ENCODE peak calls at places on chromosome 17, in six cellular contexts. One of them, this sample, is unnamed. For H3K4me1, the result is how much of the 10 kb centered on the place peaks cover.

GRCh38 chr17:80033840-80034239 is 1.8 kb downstream of the TBC1D16 start:
- DNase-seq in right lobe of liver: no peak
- DNase-seq in transverse colon: no peak
- DNase-seq in tibial nerve: no peak
- DNase-seq in Peyer's patch: no peak
- DNase-seq in H1: no peak
- DNase-seq in this sample: no peak

GRCh38 chr17:8838551-8839095 is 28.9 kb downstream of the PIK3R6 start:
- DNase-seq in right lobe of liver: no peak
- DNase-seq in transverse colon: no peak
- DNase-seq in tibial nerve: no peak
- DNase-seq in Peyer's patch: no peak
- DNase-seq in H1: no peak
- DNase-seq in this sample: no peak

GRCh38 chr17:223723-224471 is 42.4 kb upstream of the DOC2B start:
- DNase-seq in right lobe of liver: peak
- DNase-seq in transverse colon: peak
- DNase-seq in tibial nerve: no peak
- DNase-seq in Peyer's patch: no peak
- DNase-seq in H1: no peak
- DNase-seq in this sample: no peak

GRCh38 chr17:73465130-73465529 is 153.3 kb upstream of the CDC42EP4 start:
- DNase-seq in right lobe of liver: no peak
- DNase-seq in transverse colon: no peak
- DNase-seq in tibial nerve: no peak
- DNase-seq in Peyer's patch: no peak
- DNase-seq in H1: no peak
- DNase-seq in this sample: no peak

GRCh38 chr17:82195675-82196258 is 16.9 kb downstream of the CCDC57 start:
- DNase-seq in right lobe of liver: no peak
- DNase-seq in transverse colon: no peak
- DNase-seq in tibial nerve: no peak
- DNase-seq in Peyer's patch: no peak
- DNase-seq in H1: no peak
- DNase-seq in this sample: no peak

GRCh38 chr17:59485018-59485417 is 80.4 kb upstream of the DHX40 start:
- DNase-seq in right lobe of liver: no peak
- DNase-seq in transverse colon: no peak
- DNase-seq in tibial nerve: no peak
- DNase-seq in Peyer's patch: no peak
- DNase-seq in H1: no peak
- DNase-seq in this sample: no peak

GRCh38 chr17:8791910-8792270 is 7.3 kb downstream of the MFSD6L start:
- DNase-seq in right lobe of liver: no peak
- DNase-seq in transverse colon: no peak
- DNase-seq in tibial nerve: no peak
- DNase-seq in Peyer's patch: no peak
- DNase-seq in H1: no peak
- DNase-seq in this sample: no peak

GRCh38 chr17:70552982-70553334 is 383.6 kb downstream of the KCNJ2 start:
- DNase-seq in right lobe of liver: no peak
- DNase-seq in transverse colon: no peak
- DNase-seq in tibial nerve: no peak
- DNase-seq in Peyer's patch: no peak
- DNase-seq in H1: no peak
- DNase-seq in this sample: no peak

GRCh38 chr17:10051112-10051511 is 146.0 kb upstream of the RCVRN start:
- DNase-seq in right lobe of liver: no peak
- DNase-seq in transverse colon: no peak
- DNase-seq in tibial nerve: no peak
- DNase-seq in Peyer's patch: no peak
- DNase-seq in H1: no peak
- DNase-seq in this sample: no peak

GRCh38 chr17:5418858-5419355 is 555 bp downstream of the NUP88 start:
- DNase-seq in right lobe of liver: peak
- DNase-seq in transverse colon: peak
- DNase-seq in tibial nerve: no peak
- DNase-seq in Peyer's patch: no peak
- DNase-seq in H1: no peak
- DNase-seq in this sample: peak

GRCh38 chr17:80175411-80175810 is 5.6 kb downstream of the CARD14 start:
- DNase-seq in right lobe of liver: no peak
- DNase-seq in transverse colon: no peak
- DNase-seq in tibial nerve: no peak
- DNase-seq in Peyer's patch: no peak
- DNase-seq in H1: no peak
- DNase-seq in this sample: no peak

GRCh38 chr17:39598635-39599005 is 9.1 kb downstream of the NEUROD2 start:
- DNase-seq in right lobe of liver: no peak
- DNase-seq in transverse colon: no peak
- DNase-seq in tibial nerve: no peak
- DNase-seq in Peyer's patch: no peak
- DNase-seq in H1: no peak
- DNase-seq in this sample: no peak

GRCh38 chr17:3514873-3515272 is 39.1 kb downstream of the ASPA start:
- DNase-seq in right lobe of liver: no peak
- DNase-seq in transverse colon: no peak
- DNase-seq in tibial nerve: no peak
- DNase-seq in Peyer's patch: no peak
- DNase-seq in H1: no peak
- DNase-seq in this sample: no peak

GRCh38 chr17:65466547-65466946 is 94.9 kb downstream of the AXIN2 start:
- DNase-seq in right lobe of liver: no peak
- DNase-seq in transverse colon: no peak
- DNase-seq in tibial nerve: no peak
- DNase-seq in Peyer's patch: no peak
- DNase-seq in H1: no peak
- DNase-seq in this sample: no peak

GRCh38 chr17:73138541-73139138 is 26.2 kb upstream of the SSTR2 start:
- DNase-seq in right lobe of liver: no peak
- DNase-seq in transverse colon: no peak
- DNase-seq in tibial nerve: no peak
- DNase-seq in Peyer's patch: no peak
- DNase-seq in H1: no peak
- DNase-seq in this sample: no peak

GRCh38 chr17:45949755-45950320 is 49.2 kb upstream of the STH start:
- DNase-seq in right lobe of liver: no peak
- DNase-seq in transverse colon: no peak
- DNase-seq in tibial nerve: no peak
- DNase-seq in Peyer's patch: no peak
- DNase-seq in H1: no peak
- DNase-seq in this sample: no peak

GRCh38 chr17:61411944-61412859 is 12.6 kb downstream of the TBX2 start:
- DNase-seq in right lobe of liver: peak
- DNase-seq in transverse colon: peak
- DNase-seq in tibial nerve: peak
- DNase-seq in Peyer's patch: peak
- DNase-seq in H1: no peak
- DNase-seq in this sample: peak

GRCh38 chr17:62625870-62626200 is 1.6 kb upstream of the MRC2 start:
- DNase-seq in right lobe of liver: no peak
- DNase-seq in transverse colon: no peak
- DNase-seq in tibial nerve: no peak
- DNase-seq in Peyer's patch: no peak
- DNase-seq in H1: no peak
- DNase-seq in this sample: no peak

GRCh38 chr17:14270508-14270907 is 30.4 kb upstream of the HS3ST3B1 start:
- DNase-seq in right lobe of liver: no peak
- DNase-seq in transverse colon: no peak
- DNase-seq in tibial nerve: no peak
- DNase-seq in Peyer's patch: no peak
- DNase-seq in H1: no peak
- DNase-seq in this sample: no peak

GRCh38 chr17:3962217-3963069 is 1.8 kb downstream of the ATP2A3 start:
- DNase-seq in right lobe of liver: no peak
- DNase-seq in transverse colon: no peak
- DNase-seq in tibial nerve: no peak
- DNase-seq in Peyer's patch: no peak
- DNase-seq in H1: no peak
- DNase-seq in this sample: no peak

GRCh38 chr17:39939588-39940419 is 12.3 kb downstream of the LRRC3C start:
- DNase-seq in right lobe of liver: no peak
- DNase-seq in transverse colon: no peak
- DNase-seq in tibial nerve: no peak
- DNase-seq in Peyer's patch: no peak
- DNase-seq in H1: no peak
- DNase-seq in this sample: no peak

DNA sequence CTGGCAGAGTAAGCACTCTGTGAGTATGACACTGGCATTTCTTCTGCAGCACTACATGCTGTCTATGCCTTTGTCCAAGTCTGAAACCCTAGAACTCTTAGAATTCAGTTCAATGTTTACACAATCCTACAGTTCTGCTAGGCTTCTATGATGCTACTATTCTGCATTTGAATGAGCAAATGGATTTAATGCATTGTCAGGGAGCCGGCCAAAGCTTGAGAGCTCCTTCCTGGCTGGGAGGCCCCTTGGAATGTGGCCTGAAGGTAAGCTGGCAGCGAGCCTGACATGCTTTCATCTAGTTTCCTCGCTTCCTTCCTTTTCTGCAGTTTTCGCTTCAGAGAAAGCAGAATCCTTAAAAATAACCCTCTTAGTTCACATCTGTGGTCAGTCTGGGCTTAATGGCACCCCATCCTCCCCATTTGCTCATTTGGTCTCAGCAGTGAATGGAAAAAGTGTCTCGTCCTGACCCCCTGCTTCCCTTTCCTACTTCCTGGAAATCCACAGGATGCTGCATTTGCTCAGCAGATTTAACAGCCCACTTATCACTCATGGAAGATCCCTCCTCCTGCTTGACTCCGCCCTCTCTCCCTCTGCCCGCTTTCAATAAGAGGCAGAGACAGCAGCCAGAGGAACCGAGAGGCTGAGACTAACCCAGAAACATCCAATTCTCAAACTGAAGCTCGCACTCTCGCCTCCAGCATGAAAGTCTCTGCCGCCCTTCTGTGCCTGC is at the start of gene CCL2:
- DNase-seq in right lobe of liver: no peak
- DNase-seq in transverse colon: peak
- DNase-seq in tibial nerve: peak
- DNase-seq in Peyer's patch: no peak
- DNase-seq in H1: peak
- DNase-seq in this sample: peak
- TF ChIP-seq POLR2A in right lobe of liver: no peak
- TF ChIP-seq POLR2A in transverse colon: peak
- TF ChIP-seq POLR2A in tibial nerve: peak
- TF ChIP-seq POLR2A in Peyer's patch: no peak
- TF ChIP-seq POLR2A in H1: no peak
- TF ChIP-seq POLR2A in this sample: no peak

DNA sequence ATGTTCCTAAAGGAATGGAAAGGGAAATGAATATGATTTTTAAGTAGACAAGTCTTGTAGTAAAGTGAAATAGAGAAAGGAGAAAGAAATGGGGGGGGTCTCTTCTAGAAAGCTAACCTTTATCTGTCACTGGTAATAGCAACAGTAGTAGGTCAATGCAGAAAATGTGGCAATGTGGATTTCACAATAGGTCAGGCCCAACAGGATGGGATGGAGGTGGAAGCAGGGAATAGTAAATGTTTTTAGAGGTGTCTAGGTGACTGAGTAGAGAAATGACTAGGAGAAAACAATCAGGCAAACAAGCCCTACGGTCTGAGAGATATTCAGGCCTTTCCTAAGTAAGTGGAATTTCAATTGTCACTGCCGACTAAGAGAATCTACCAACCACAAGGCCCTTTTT is 6.0 kb upstream of the RSKR start:
- DNase-seq in right lobe of liver: no peak
- DNase-seq in transverse colon: no peak
- DNase-seq in tibial nerve: no peak
- DNase-seq in Peyer's patch: no peak
- DNase-seq in H1: no peak
- DNase-seq in this sample: no peak
- H3K27ac ChIP-seq in right lobe of liver: no peak
- H3K27ac ChIP-seq in transverse colon: no peak
- H3K27ac ChIP-seq in tibial nerve: no peak
- H3K27ac ChIP-seq in Peyer's patch: no peak
- H3K27ac ChIP-seq in H1: no peak
- H3K27ac ChIP-seq in this sample: no peak

GRCh38 chr17:78548725-78549124 is 28.5 kb downstream of the DNAH17 start:
- DNase-seq in right lobe of liver: no peak
- DNase-seq in transverse colon: no peak
- DNase-seq in tibial nerve: no peak
- DNase-seq in Peyer's patch: no peak
- DNase-seq in H1: no peak
- DNase-seq in this sample: no peak

GRCh38 chr17:78547035-78547434 is 30.2 kb downstream of the DNAH17 start:
- DNase-seq in right lobe of liver: no peak
- DNase-seq in transverse colon: no peak
- DNase-seq in tibial nerve: no peak
- DNase-seq in Peyer's patch: no peak
- DNase-seq in H1: no peak
- DNase-seq in this sample: no peak

GRCh38 chr17:78544876-78545755 is 32.1 kb downstream of the DNAH17 start:
- DNase-seq in right lobe of liver: no peak
- DNase-seq in transverse colon: no peak
- DNase-seq in tibial nerve: no peak
- DNase-seq in Peyer's patch: no peak
- DNase-seq in H1: no peak
- DNase-seq in this sample: no peak

GRCh38 chr17:78546476-78546875 is 30.7 kb downstream of the DNAH17 start:
- DNase-seq in right lobe of liver: no peak
- DNase-seq in transverse colon: no peak
- DNase-seq in tibial nerve: no peak
- DNase-seq in Peyer's patch: no peak
- DNase-seq in H1: no peak
- DNase-seq in this sample: no peak

GRCh38 chr17:78550464-78550863 is 26.7 kb downstream of the DNAH17 start:
- DNase-seq in right lobe of liver: no peak
- DNase-seq in transverse colon: no peak
- DNase-seq in tibial nerve: no peak
- DNase-seq in Peyer's patch: no peak
- DNase-seq in H1: no peak
- DNase-seq in this sample: no peak
- H3K4me1 ChIP-seq in right lobe of liver: under half
- H3K4me1 ChIP-seq in transverse colon: under half
- H3K4me1 ChIP-seq in tibial nerve: under half
- H3K4me1 ChIP-seq in Peyer's patch: under half
- H3K4me1 ChIP-seq in H1: under half
- H3K4me1 ChIP-seq in this sample: under half

DNA sequence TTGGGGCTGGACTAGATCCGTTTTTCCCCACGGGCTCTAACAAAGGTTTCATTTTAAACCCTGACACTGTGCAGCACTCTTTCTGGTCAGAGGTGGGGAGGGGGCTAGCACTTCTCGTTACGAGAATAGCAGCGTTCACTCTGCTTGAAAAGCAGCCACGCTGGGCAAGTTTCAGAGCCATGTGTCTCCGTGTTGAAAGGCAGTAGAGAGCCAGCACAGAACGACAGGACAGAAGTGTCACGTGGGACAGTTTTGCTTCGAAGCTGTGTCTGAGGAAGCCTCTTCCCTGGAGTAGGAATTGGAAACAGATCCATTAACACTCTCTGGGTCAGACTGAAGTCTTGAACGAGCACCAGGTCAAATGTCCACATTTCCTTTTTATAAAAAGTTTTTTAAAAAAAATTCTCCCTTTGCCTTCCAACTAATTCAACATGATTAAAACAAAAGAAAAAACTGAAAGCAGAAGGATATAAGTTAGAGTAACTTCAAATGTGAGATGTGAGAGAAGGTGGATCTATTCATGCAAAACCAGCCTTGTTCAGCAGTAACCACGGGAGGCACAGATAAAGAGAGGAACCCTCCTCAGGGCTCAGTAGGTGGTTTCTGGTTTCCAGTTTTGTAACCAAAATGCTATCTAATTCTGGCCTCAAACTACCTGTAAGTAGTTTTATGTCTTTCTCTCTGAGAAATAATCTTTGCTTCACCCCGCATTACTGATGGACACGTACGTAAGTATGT is 65.0 kb downstream of the SMG6 start:
- DNase-seq in right lobe of liver: no peak
- DNase-seq in transverse colon: peak
- DNase-seq in tibial nerve: no peak
- DNase-seq in Peyer's patch: no peak
- DNase-seq in H1: no peak
- DNase-seq in this sample: peak
- TF ChIP-seq POLR2A in right lobe of liver: no peak
- TF ChIP-seq POLR2A in transverse colon: no peak
- TF ChIP-seq POLR2A in tibial nerve: no peak
- TF ChIP-seq POLR2A in Peyer's patch: no peak
- TF ChIP-seq POLR2A in H1: no peak
- TF ChIP-seq POLR2A in this sample: no peak